ENCODE peak calls at places on chromosomes 16 and 17, in seven cellular contexts. V is activated T-helper 1 cell treated with Interleukin-2 at 50 U/mL for 16 hours; B is EL; X is CD8-positive, alpha-beta T cell; F is glutamatergic neuron; G is anterior cingulate cortex; J is AG04450. C is an unnamed sample.

GRCh38 chr16:23014592-23014991 is 134.7 kb downstream of the USP31 start:
- DNase-seq in V (no peak), J (no peak), G (no peak), F (no peak), X (no peak), B (no peak), C (no peak)

GRCh38 chr16:24917891-24918290 is 72.1 kb downstream of the SLC5A11 start:
- DNase-seq in V (no peak), F (no peak), X (no peak), J (no peak), B (no peak), G (no peak), C (no peak)

GRCh38 chr17:2547176-2547575 is 35.5 kb upstream of the METTL16 start:
- DNase-seq in J (no peak), F (no peak), V (no peak), G (no peak), B (peak; percentile 43), X (no peak), C (no peak)

GRCh38 chr16:77732241-77732946 is 10.1 kb downstream of the NUDT7 start:
- DNase-seq in J (peak; percentile 82), X (no peak), B (peak; percentile 31), G (no peak), V (no peak), F (no peak), C (no peak)

GRCh38 chr17:13425390-13425789 is 176.3 kb downstream of the HS3ST3A1 start:
- DNase-seq in F (no peak), X (no peak), V (no peak), G (no peak), J (no peak), B (no peak), C (no peak)

GRCh38 chr16:29678691-29679267 is at the start of gene QPRT:
- DNase-seq in G (peak; percentile 42), F (peak; percentile 74), X (no peak), B (peak; percentile 62), V (no peak), J (no peak), C (no peak)

GRCh38 chr16:7745321-7745720 is 412.7 kb downstream of the RBFOX1 start:
- DNase-seq in X (no peak), F (no peak), V (no peak), G (no peak), J (no peak), B (no peak), C (no peak)

GRCh38 chr16:1188781-1189189 is 35.9 kb downstream of the CACNA1H start:
- DNase-seq in B (peak; percentile 23), J (no peak), X (peak; percentile 21), F (peak; percentile 47), V (peak; percentile 24), G (no peak), C (peak; percentile 51)

GRCh38 chr16:17078950-17079631 is 391.7 kb downstream of the XYLT1 start:
- DNase-seq in V (no peak), B (no peak), F (no peak), J (no peak), G (no peak), X (no peak), C (no peak)

GRCh38 chr16:63289834-63290460 is 1253.7 kb upstream of the CDH8 start:
- DNase-seq in X (no peak), G (peak; percentile 43), B (no peak), F (peak; percentile 69), J (no peak), V (no peak), C (no peak)

GRCh38 chr16:74034862-74035261 is 261.8 kb upstream of the PSMD7 start:
- DNase-seq in J (no peak), B (peak; percentile 3), X (no peak), F (no peak), G (no peak), V (no peak), C (no peak)

GRCh38 chr17:49298371-49298976 is 63.6 kb downstream of the ZNF652 start:
- DNase-seq in V (no peak), G (no peak), F (no peak), B (no peak), X (no peak), J (no peak), C (no peak)

GRCh38 chr16:46586011-46586577 is 35.1 kb downstream of the SHCBP1 start:
- DNase-seq in G (no peak), F (no peak), B (no peak), X (no peak), V (no peak), J (no peak), C (no peak)

GRCh38 chr16:66717112-66717675 is 20.7 kb upstream of the CMTM4 start:
- DNase-seq in B (peak; percentile 66), X (no peak), V (no peak), J (peak; percentile 45), F (peak; percentile 77), G (peak; percentile 38), C (no peak)

GRCh38 chr17:13513039-13513405 is 88.7 kb downstream of the HS3ST3A1 start:
- DNase-seq in G (no peak), F (no peak), J (no peak), B (peak; percentile 34), V (no peak), X (no peak), C (no peak)